ENCODE peak calls at places on chromosomes 1 and 21, in seven cellular contexts. P, G, V, T, F, O and J are unnamed samples.

GRCh38 chr1:77688939-77689338 is 6.5 kb upstream of the ZZZ3 start:
- DNase-seq in G (no peak), V (no peak), P (no peak), T (no peak), O (no peak), F (no peak), J (no peak)

GRCh38 chr21:42411891-42412635 is 8.4 kb downstream of the UBASH3A start:
- DNase-seq in O (no peak), T (no peak), P (no peak), V (no peak), F (peak), G (peak), J (no peak)

GRCh38 chr1:12296623-12297022 is 66.8 kb downstream of the VPS13D start:
- DNase-seq in V (peak), G (no peak), T (no peak), P (no peak), F (no peak), O (peak), J (no peak)

GRCh38 chr1:1213919-1214599 is at the start of gene TNFRSF4:
- DNase-seq in G (no peak), V (no peak), F (no peak), P (no peak), T (no peak), O (no peak), J (no peak)

GRCh38 chr1:33317946-33318345 is 3.0 kb downstream of the A3GALT2 start:
- DNase-seq in P (no peak), O (no peak), F (no peak), T (no peak), V (no peak), G (no peak), J (no peak)

GRCh38 chr21:15688809-15689208 is 41.0 kb upstream of the USP25 start:
- DNase-seq in G (no peak), P (no peak), F (no peak), V (peak), O (no peak), T (no peak), J (peak)

GRCh38 chr1:65813956-65814355 is 21.3 kb downstream of the PDE4B start:
- DNase-seq in O (no peak), V (peak), T (no peak), P (no peak), F (no peak), G (no peak), J (no peak)

GRCh38 chr1:99808391-99809115 is 41.6 kb upstream of the AGL start:
- DNase-seq in G (no peak), O (peak), V (peak), T (peak), P (peak), F (peak), J (no peak)

GRCh38 chr1:235203428-235203827 is 42.4 kb upstream of the RBM34 start:
- DNase-seq in G (no peak), V (no peak), T (no peak), P (no peak), F (no peak), O (no peak), J (no peak)

GRCh38 chr1:94060720-94061119 is 60.2 kb downstream of the ABCA4 start:
- DNase-seq in P (no peak), T (no peak), V (no peak), O (no peak), F (no peak), G (no peak), J (no peak)

GRCh38 chr1:246095441-246095840 is 411.6 kb downstream of the SMYD3 start:
- DNase-seq in V (no peak), G (no peak), O (no peak), P (no peak), T (no peak), F (no peak), J (no peak)

GRCh38 chr1:59937636-59938210 is 11.2 kb upstream of the CYP2J2 start:
- DNase-seq in V (no peak), G (no peak), F (no peak), T (no peak), P (no peak), O (no peak), J (no peak)

GRCh38 chr1:114558548-114558947 is 22.9 kb downstream of the BCAS2 start:
- DNase-seq in T (peak), G (no peak), V (peak), O (no peak), F (no peak), P (peak), J (no peak)

GRCh38 chr1:183310753-183311465 is 107.3 kb downstream of the NMNAT2 start:
- DNase-seq in T (no peak), O (no peak), F (no peak), G (no peak), P (no peak), V (no peak), J (no peak)

GRCh38 chr1:2232255-2232915 is 4.3 kb downstream of the SKI start:
- DNase-seq in T (no peak), V (no peak), F (no peak), O (no peak), P (no peak), G (no peak), J (no peak)

GRCh38 chr21:31986035-31986856 is 113.4 kb downstream of the HUNK start:
- DNase-seq in F (no peak), P (no peak), V (no peak), G (no peak), O (no peak), T (no peak), J (no peak)

GRCh38 chr1:207752456-207753132 is 740 bp downstream of the CD46 start:
- DNase-seq in F (no peak), G (peak), T (no peak), V (peak), O (no peak), P (peak), J (no peak)

GRCh38 chr1:235835226-235835625 is 31.5 kb downstream of the LYST start:
- DNase-seq in T (no peak), F (no peak), O (no peak), V (peak), G (peak), P (peak), J (no peak)

GRCh38 chr1:161177112-161177935 is at the start of gene B4GALT3:
- DNase-seq in O (no peak), V (peak), F (peak), T (peak), P (peak), G (peak), J (no peak)

GRCh38 chr1:64320470-64320869 is 117.0 kb downstream of the UBE2U start:
- DNase-seq in P (no peak), F (no peak), V (no peak), T (no peak), O (no peak), G (no peak), J (peak)

GRCh38 chr21:28227881-28228623 is 764.6 kb downstream of the LTN1 start:
- DNase-seq in F (no peak), T (no peak), P (no peak), O (no peak), V (no peak), G (no peak), J (no peak)

GRCh38 chr1:78157162-78157561 is 111.4 kb downstream of the GIPC2 start:
- DNase-seq in V (peak), P (no peak), G (no peak), F (no peak), O (no peak), T (no peak), J (no peak)

GRCh38 chr1:24957016-24957807 is 27.1 kb upstream of the RUNX3 start:
- DNase-seq in T (no peak), O (no peak), P (no peak), V (no peak), G (no peak), F (no peak), J (no peak)

GRCh38 chr1:12436345-12436658 is 181.7 kb downstream of the DHRS3 start:
- DNase-seq in F (peak), O (no peak), P (no peak), T (no peak), G (no peak), V (no peak), J (no peak)

GRCh38 chr1:95048332-95048731 is 24.4 kb downstream of the ALG14 start:
- DNase-seq in V (no peak), O (no peak), G (no peak), F (no peak), T (no peak), P (no peak), J (no peak)

GRCh38 chr21:26554365-26554764 is 18.7 kb downstream of the CYYR1 start:
- DNase-seq in G (no peak), T (no peak), F (no peak), P (no peak), O (no peak), V (no peak), J (no peak)

GRCh38 chr1:203534526-203534925 is 40.6 kb downstream of the OPTC start:
- DNase-seq in G (peak), O (no peak), F (peak), P (peak), T (peak), V (peak), J (no peak)

GRCh38 chr1:87077959-87078673 is 163.7 kb downstream of the HS2ST1 start:
- DNase-seq in O (no peak), G (no peak), P (no peak), F (no peak), V (no peak), T (no peak), J (no peak)

GRCh38 chr1:17282836-17283235 is 25.2 kb upstream of the PADI4 start:
- DNase-seq in P (no peak), G (no peak), T (no peak), F (no peak), V (no peak), O (no peak), J (no peak)